ENCODE peak calls at places on chromosomes 11 and 22, in eight cellular contexts. L is stimulated activated CD8-positive, alpha-beta memory T cell treated with anti-CD3 and anti-CD28 coated beads, Interleukin-2, amount 100 ng/mL, for 1 hour; P is ACHN; S is PC-9; Y is myocyte; Q is NCI-H774; T is stimulated activated effector memory CD8-positive, alpha-beta T cell treated with anti-CD3 and anti-CD28 coated beads, Interleukin-12 subunit alpha, Interleukin-12 subunit beta, amount 100 ng/mL, for 72 hours; F is HL-60. V is an unnamed sample.

GRCh38 chr11:1636291-1636950 is 6.8 kb downstream of the KRTAP5-5 start:
- DNase-seq in L (no peak), P (no peak), S (no peak), Y (no peak), Q (no peak), T (no peak), F (no peak), V (no peak)

GRCh38 chr11:82995754-82996398 is 75.8 kb downstream of the RAB30 start:
- DNase-seq in L (no peak), P (no peak), S (no peak), Y (peak; percentile 70), Q (no peak), T (no peak), F (no peak), V (no peak)

GRCh38 chr22:20238567-20239062 is 29.5 kb downstream of the RTN4R start:
- DNase-seq in L (no peak), P (peak; percentile 39), S (no peak), Y (peak; percentile 98), Q (peak; percentile 11), T (peak; percentile 43), F (no peak), V (no peak)

GRCh38 chr11:14266622-14267021 is 92.4 kb downstream of the RRAS2 start:
- DNase-seq in L (no peak), P (no peak), S (no peak), Y (no peak), Q (no peak), T (no peak), F (no peak), V (no peak)

GRCh38 chr11:123537726-123538125 is 107.7 kb downstream of the GRAMD1B start:
- DNase-seq in L (no peak), P (no peak), S (peak; percentile 52), Y (peak; percentile 15), Q (no peak), T (no peak), F (no peak), V (no peak)

GRCh38 chr11:76824083-76824939 is 36.4 kb upstream of the ACER3 start:
- DNase-seq in L (no peak), P (no peak), S (peak; percentile 36), Y (no peak), Q (no peak), T (no peak), F (no peak), V (no peak)

GRCh38 chr11:46492540-46492939 is 101.0 kb upstream of the CHRM4 start:
- DNase-seq in L (no peak), P (no peak), S (no peak), Y (no peak), Q (no peak), T (no peak), F (no peak), V (no peak)

GRCh38 chr11:37504925-37505324 is 906.9 kb upstream of the RAG2 start:
- DNase-seq in L (no peak), P (no peak), S (peak; percentile 99), Y (peak; percentile 51), Q (no peak), T (no peak), F (no peak), V (peak; percentile 1)

GRCh38 chr11:19395050-19395449 is 154.3 kb upstream of the E2F8 start:
- DNase-seq in L (no peak), P (no peak), S (no peak), Y (no peak), Q (no peak), T (no peak), F (no peak), V (no peak)